ENCODE peak calls at places on chromosomes 6 and 20, in nine cellular contexts. K, L, U, J, Y, X, V, F and D are unnamed samples.

GRCh38 chr6:112443666-112444065 is 96.5 kb downstream of the RFPL4B start:
- DNase-seq in J (peak), F (no peak), L (no peak), V (no peak), X (peak), U (peak), Y (no peak), K (peak), D (peak)

GRCh38 chr6:53035549-53036213 is 29.5 kb upstream of the FBXO9 start:
- DNase-seq in V (no peak), L (peak), K (no peak), X (no peak), U (peak), F (no peak), J (no peak), Y (no peak), D (no peak)

GRCh38 chr20:23227976-23228375 is 122.6 kb upstream of the NXT1 start:
- DNase-seq in K (no peak), X (no peak), L (no peak), U (no peak), V (no peak), J (no peak), Y (no peak), F (no peak), D (no peak)

GRCh38 chr6:593139-593906 is 63.6 kb downstream of the HUS1B start:
- DNase-seq in Y (no peak), X (peak), L (no peak), U (peak), J (peak), K (no peak), F (no peak), V (no peak), D (no peak)

GRCh38 chr6:123380257-123380656 is 256.5 kb downstream of the TRDN start:
- DNase-seq in J (no peak), U (no peak), Y (no peak), K (no peak), F (no peak), X (no peak), L (no peak), V (no peak), D (no peak)

GRCh38 chr20:59144179-59144830 is 19.3 kb upstream of the ZNF831 start:
- DNase-seq in U (no peak), V (no peak), Y (peak), X (no peak), L (no peak), J (no peak), K (no peak), F (no peak), D (no peak)

GRCh38 chr6:23140879-23141278 is 571.5 kb downstream of the HDGFL1 start:
- DNase-seq in U (peak), X (no peak), V (no peak), J (no peak), Y (no peak), F (no peak), L (no peak), K (no peak), D (no peak)

GRCh38 chr6:107818272-107818671 is 5.8 kb downstream of the SCML4 start:
- DNase-seq in U (no peak), F (no peak), K (no peak), Y (no peak), V (no peak), L (no peak), X (no peak), J (no peak), D (no peak)

GRCh38 chr6:4139272-4139671 is 3.9 kb upstream of the ECI2 start:
- DNase-seq in X (no peak), K (no peak), J (no peak), V (no peak), Y (no peak), U (no peak), F (no peak), L (no peak), D (no peak)

GRCh38 chr6:99426454-99426762 is 1.3 kb upstream of the PNISR start:
- DNase-seq in U (no peak), Y (no peak), V (no peak), X (no peak), F (no peak), K (no peak), J (no peak), L (no peak), D (no peak)

GRCh38 chr6:37317312-37318038 is 36.3 kb upstream of the RNF8 start:
- DNase-seq in L (no peak), J (no peak), V (no peak), Y (no peak), F (no peak), U (no peak), X (no peak), K (no peak), D (no peak)

GRCh38 chr6:26217714-26218075 is 130.5 kb downstream of the HFE start:
- DNase-seq in Y (peak), V (no peak), U (no peak), X (no peak), J (no peak), F (no peak), L (no peak), K (no peak), D (no peak)

GRCh38 chr6:118354641-118355040 is 193.5 kb upstream of the PLN start:
- DNase-seq in X (no peak), K (no peak), Y (no peak), V (no peak), J (no peak), L (no peak), U (no peak), F (no peak), D (no peak)

GRCh38 chr6:164275773-164276172 is 861.3 kb downstream of the QKI start:
- DNase-seq in X (no peak), K (no peak), U (no peak), J (no peak), L (no peak), F (no peak), Y (no peak), V (no peak), D (no peak)

GRCh38 chr6:4930025-4930692 is 73.7 kb downstream of the RPP40 start:
- DNase-seq in L (no peak), Y (no peak), K (no peak), J (no peak), F (no peak), V (no peak), X (no peak), U (no peak), D (no peak)

GRCh38 chr6:159282351-159282750 is 113.2 kb downstream of the FNDC1 start:
- DNase-seq in U (no peak), F (no peak), V (no peak), J (no peak), L (no peak), X (no peak), K (no peak), Y (no peak), D (no peak)

GRCh38 chr20:14824996-14825395 is 487.6 kb upstream of the FLRT3 start:
- DNase-seq in X (no peak), L (no peak), F (no peak), J (no peak), U (no peak), Y (no peak), V (no peak), K (no peak), D (no peak)

GRCh38 chr6:84615113-84615850 is 149.1 kb downstream of the TBX18 start:
- DNase-seq in Y (no peak), K (no peak), F (no peak), J (no peak), V (no peak), L (no peak), X (no peak), U (no peak), D (no peak)

GRCh38 chr20:62881662-62882395 is 20.2 kb upstream of the TCFL5 start:
- DNase-seq in K (no peak), Y (no peak), U (no peak), L (peak), X (no peak), V (no peak), F (no peak), J (no peak), D (no peak)

GRCh38 chr6:166471797-166472260 is 89.1 kb upstream of the MPC1 start:
- DNase-seq in J (peak), Y (peak), K (no peak), F (no peak), L (no peak), X (no peak), V (no peak), U (no peak), D (no peak)

GRCh38 chr6:97094376-97094775 is 169.8 kb downstream of the KLHL32 start:
- DNase-seq in V (no peak), X (no peak), F (no peak), K (no peak), J (no peak), U (no peak), Y (no peak), L (no peak), D (no peak)

GRCh38 chr6:145865175-145865574 is 50.6 kb upstream of the FBXO30 start:
- DNase-seq in X (no peak), Y (no peak), J (no peak), U (no peak), K (no peak), V (no peak), L (no peak), F (no peak), D (no peak)

GRCh38 chr6:81750660-81751387 is 1.7 kb downstream of the TENT5A start:
- DNase-seq in X (no peak), J (no peak), V (no peak), Y (no peak), K (no peak), L (no peak), U (peak), F (no peak), D (no peak)

GRCh38 chr6:6841571-6841970 is 253.1 kb downstream of the LY86 start:
- DNase-seq in L (no peak), F (no peak), K (no peak), J (no peak), X (no peak), V (no peak), U (no peak), Y (no peak), D (no peak)

GRCh38 chr6:64580346-64580745 is 944.7 kb downstream of the PHF3 start:
- DNase-seq in F (no peak), V (no peak), K (no peak), U (peak), X (no peak), J (no peak), Y (no peak), L (no peak), D (no peak)

GRCh38 chr20:48772183-48772976 is 55.4 kb downstream of the PREX1 start:
- DNase-seq in U (no peak), V (no peak), L (peak), F (peak), J (no peak), X (peak), K (no peak), Y (peak), D (peak)

GRCh38 chr6:26249959-26250805 is 114.8 kb upstream of the BTN3A2 start:
- DNase-seq in Y (peak), J (peak), F (peak), L (peak), X (peak), K (peak), V (peak), U (peak), D (peak)

GRCh38 chr20:18310592-18310991 is 22.3 kb downstream of the ZNF133 start:
- DNase-seq in F (no peak), U (no peak), J (no peak), X (no peak), V (no peak), K (no peak), L (no peak), Y (no peak), D (no peak)

GRCh38 chr6:3214898-3215297 is 12.6 kb downstream of the TUBB2B start:
- DNase-seq in V (no peak), F (no peak), Y (no peak), U (peak), L (no peak), K (no peak), X (no peak), J (no peak), D (no peak)

GRCh38 chr6:24749292-24749691 is 25.4 kb upstream of the GMNN start:
- DNase-seq in L (no peak), U (no peak), X (no peak), J (no peak), Y (no peak), V (no peak), K (no peak), F (no peak), D (no peak)

GRCh38 chr20:63079971-63080370 is 73.2 kb upstream of the BHLHE23 start:
- DNase-seq in X (no peak), L (no peak), U (no peak), V (no peak), K (peak), F (peak), J (no peak), Y (no peak), D (no peak)

GRCh38 chr6:129631070-129631469 is 78.9 kb downstream of the ARHGAP18 start:
- DNase-seq in L (no peak), F (no peak), Y (no peak), X (no peak), J (no peak), V (no peak), U (no peak), K (no peak), D (no peak)

GRCh38 chr6:49913656-49914055 is 47.3 kb upstream of the CRISP1 start:
- DNase-seq in Y (no peak), L (no peak), X (no peak), F (no peak), U (no peak), K (no peak), J (no peak), V (no peak), D (no peak)

GRCh38 chr6:14673201-14673600 is 555.6 kb downstream of the CD83 start:
- DNase-seq in F (no peak), K (no peak), J (no peak), Y (no peak), L (no peak), U (peak), X (no peak), V (no peak), D (no peak)

GRCh38 chr6:19873031-19873430 is 35.9 kb downstream of the ID4 start:
- DNase-seq in F (no peak), X (no peak), U (no peak), Y (no peak), V (no peak), K (no peak), J (no peak), L (no peak), D (no peak)

GRCh38 chr6:50843842-50844241 is 25.2 kb downstream of the TFAP2B start:
- DNase-seq in J (no peak), F (no peak), U (no peak), L (peak), Y (no peak), K (no peak), V (peak), X (no peak), D (peak)

GRCh38 chr6:13712485-13712990 is 903 bp upstream of the RANBP9 start:
- DNase-seq in X (peak), U (peak), F (no peak), K (no peak), V (no peak), L (no peak), Y (no peak), J (no peak), D (no peak)

GRCh38 chr20:17611290-17611539 is 41.3 kb downstream of the DSTN start:
- DNase-seq in X (no peak), L (peak), K (peak), F (peak), V (no peak), J (no peak), Y (no peak), U (no peak), D (no peak)

DNA sequence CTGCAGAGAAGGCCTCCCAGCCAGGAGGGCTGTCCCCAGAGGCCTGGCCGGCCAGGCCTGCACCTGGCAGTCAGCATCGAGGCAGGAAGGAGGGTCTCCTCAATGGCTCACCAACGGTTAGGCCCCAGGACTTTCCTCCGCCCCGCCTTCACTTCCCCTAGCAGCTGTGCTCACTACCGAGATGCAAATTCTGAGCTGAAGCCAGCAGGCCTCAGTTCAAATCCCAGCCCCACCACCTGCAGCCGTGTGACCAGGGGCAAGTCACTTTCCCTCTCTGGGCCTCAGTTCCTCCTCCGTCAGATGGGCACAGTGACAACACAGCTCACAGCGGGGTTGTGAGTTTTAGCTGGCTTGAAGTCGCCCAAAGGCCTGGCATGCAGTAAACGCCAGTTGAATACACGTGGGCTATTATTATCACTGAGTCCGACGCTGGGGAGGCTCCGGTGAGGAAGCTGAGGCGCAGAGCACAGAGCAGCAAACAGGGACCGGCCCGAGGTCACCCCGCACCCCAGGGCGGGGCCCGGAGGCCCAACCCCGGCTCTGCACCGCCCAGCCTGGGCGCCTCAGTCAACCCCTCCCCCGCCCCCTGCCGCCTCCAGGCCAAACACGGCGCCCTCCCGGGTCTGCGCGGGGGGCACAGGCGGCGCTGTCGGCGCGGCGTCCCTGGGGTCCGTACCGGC is 717 bp downstream of the E2F1 start:
- DNase-seq in Y (peak), L (no peak), K (no peak), V (no peak), F (peak), J (peak), U (no peak), X (no peak), D (peak)
- TF ChIP-seq CTCF in Y (no peak), L (no peak), K (no peak), V (no peak), F (no peak), J (no peak), U (no peak), X (no peak), D (no peak)

GRCh38 chr20:32354592-32355416 is 3.3 kb upstream of the ASXL1 start:
- DNase-seq in Y (no peak), L (no peak), V (no peak), K (no peak), X (no peak), F (no peak), U (peak), J (no peak), D (no peak)

GRCh38 chr20:32357869-32358631 is at the start of gene ASXL1:
- DNase-seq in K (peak), X (peak), U (peak), V (peak), F (peak), L (peak), Y (peak), J (peak), D (peak)

GRCh38 chr20:32353848-32354496 is 4.2 kb upstream of the ASXL1 start:
- DNase-seq in X (no peak), J (no peak), L (no peak), Y (no peak), F (no peak), V (no peak), U (no peak), K (no peak), D (no peak)

GRCh38 chr20:32356935-32357868 is 929 bp upstream of the ASXL1 start:
- DNase-seq in U (peak), X (peak), F (peak), K (no peak), J (peak), V (no peak), L (no peak), Y (no peak), D (peak)

GRCh38 chr20:32355417-32355841 is 2.7 kb upstream of the ASXL1 start:
- DNase-seq in K (no peak), V (no peak), J (no peak), X (no peak), L (no peak), Y (no peak), F (no peak), U (no peak), D (no peak)
- H3K4me3 ChIP-seq in K (no peak), V (no peak), J (no peak), X (no peak), L (no peak), Y (no peak), F (no peak), U (no peak), D (no peak)

GRCh38 chr6:73523434-73524123 is 2.7 kb upstream of the EEF1A1 start:
- DNase-seq in L (peak), J (peak), V (peak), K (peak), X (peak), Y (peak), F (peak), U (peak), D (peak)
- TF ChIP-seq POLR2A in L (no peak), J (peak), V (no peak), K (peak), X (peak), Y (no peak), F (peak), U (no peak), D (no peak)

GRCh38 chr6:154408906-154409500 is 52.4 kb upstream of the IPCEF1 start:
- DNase-seq in U (peak), J (no peak), Y (no peak), L (no peak), F (no peak), X (no peak), K (no peak), V (no peak), D (no peak)
- TF ChIP-seq CTCF in U (peak), J (no peak), Y (no peak), L (no peak), F (no peak), X (peak), K (no peak), V (no peak), D (no peak)

GRCh38 chr20:43984587-43984986 is 69.9 kb downstream of the TOX2 start:
- DNase-seq in Y (no peak), J (no peak), F (no peak), U (no peak), X (no peak), L (no peak), K (peak), V (no peak), D (no peak)

GRCh38 chr20:43982886-43983285 is 68.2 kb downstream of the TOX2 start:
- DNase-seq in U (no peak), F (no peak), L (no peak), K (peak), V (no peak), X (no peak), Y (no peak), J (no peak), D (no peak)

GRCh38 chr20:43982016-43982415 is 67.4 kb downstream of the TOX2 start:
- DNase-seq in U (no peak), F (no peak), L (no peak), K (peak), V (no peak), Y (no peak), X (no peak), J (no peak), D (no peak)

GRCh38 chr20:43983904-43984361 is 69.3 kb downstream of the TOX2 start:
- DNase-seq in J (no peak), X (no peak), F (no peak), V (no peak), L (no peak), U (no peak), K (no peak), Y (no peak), D (no peak)

GRCh38 chr20:43983359-43983758 is 68.7 kb downstream of the TOX2 start:
- DNase-seq in Y (no peak), U (no peak), K (peak), X (no peak), L (no peak), V (no peak), J (no peak), F (peak), D (no peak)
- H3K4me3 ChIP-seq in Y (no peak), U (no peak), K (no peak), X (no peak), L (no peak), V (no peak), J (no peak), F (no peak), D (no peak)

DNA sequence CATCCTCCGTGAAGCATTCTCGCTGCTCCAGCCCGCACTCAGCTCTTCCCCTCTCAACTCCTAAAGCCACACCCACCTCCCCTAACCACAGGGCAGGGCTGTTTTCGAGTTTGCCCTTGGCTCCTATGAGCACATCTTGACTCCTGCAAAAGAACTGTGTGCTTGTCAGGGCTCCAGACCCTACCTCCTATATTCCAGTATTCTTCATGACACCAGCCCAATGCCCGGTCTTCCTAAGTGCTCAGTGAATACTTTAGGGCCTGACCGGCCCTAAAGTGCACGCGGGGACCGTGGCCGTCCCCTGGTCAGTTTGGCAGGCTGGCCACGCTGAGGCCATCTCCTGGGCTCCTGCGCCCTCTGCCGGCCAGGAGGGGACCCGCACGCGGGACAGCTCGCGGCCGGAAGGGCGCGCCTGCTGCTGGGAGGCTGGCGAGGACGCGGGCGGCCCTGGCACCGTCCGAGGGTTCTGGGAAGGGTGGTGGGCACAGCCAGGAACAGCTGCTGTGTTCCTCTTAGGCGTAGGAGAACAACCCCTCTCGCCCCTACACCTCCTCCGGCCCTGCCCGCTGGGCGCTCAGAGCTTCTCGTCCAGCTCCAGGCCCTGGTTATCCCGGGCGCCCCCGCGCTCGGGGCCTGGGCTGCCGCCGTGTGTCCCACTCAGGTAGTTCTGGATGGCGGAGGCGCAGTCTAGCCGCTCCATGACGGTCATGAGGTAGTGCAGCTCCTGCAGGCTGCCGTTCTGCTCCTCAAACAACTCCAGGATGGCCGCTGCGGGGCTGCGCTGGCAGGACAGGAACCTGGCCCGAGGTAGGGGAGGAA is 11.0 kb downstream of the UNC5CL start:
- DNase-seq in L (peak), U (peak), F (peak), X (peak), Y (peak), V (peak), K (peak), J (peak), D (peak)
- TF ChIP-seq POLR2A in L (no peak), U (peak), F (no peak), X (no peak), Y (no peak), V (no peak), K (no peak), J (peak), D (no peak)